ENCODE peak calls at places on chromosomes 6 and 20, in six cellular contexts. B is suprapubic skin, A is H1, Q is thyroid gland, E is stomach, O is heart left ventricle. D is an unnamed sample.

GRCh38 chr6:36820700-36821580 is 18.3 kb downstream of the CPNE5 start:
- DNase-seq in B (no peak), A (no peak), Q (no peak), E (no peak), O (peak), D (no peak)

GRCh38 chr20:35710039-35710438 is 10.8 kb downstream of the ROMO1 start:
- DNase-seq in B (no peak), A (no peak), Q (no peak), E (no peak), O (no peak), D (no peak)

GRCh38 chr6:14618759-14619418 is 501.3 kb downstream of the CD83 start:
- DNase-seq in B (no peak), A (no peak), Q (no peak), E (no peak), O (no peak), D (no peak)

GRCh38 chr20:50533061-50533460 is 22.9 kb downstream of the PTPN1 start:
- DNase-seq in B (no peak), A (no peak), Q (no peak), E (no peak), O (no peak), D (no peak)

GRCh38 chr6:54173084-54173483 is 61.8 kb downstream of the MLIP start:
- DNase-seq in B (no peak), A (no peak), Q (no peak), E (no peak), O (no peak), D (no peak)

GRCh38 chr20:54467622-54468021 is 7.8 kb upstream of the DOK5 start:
- DNase-seq in B (no peak), A (no peak), Q (no peak), E (no peak), O (no peak), D (no peak)

GRCh38 chr6:18028332-18028731 is 40.9 kb upstream of the KIF13A start:
- DNase-seq in B (no peak), A (no peak), Q (no peak), E (no peak), O (no peak), D (no peak)

GRCh38 chr6:36757206-36757605 is 59.6 kb downstream of the RAB44 start:
- DNase-seq in B (no peak), A (no peak), Q (no peak), E (no peak), O (no peak), D (no peak)

GRCh38 chr6:73339340-73339739 is 14.7 kb downstream of the DPPA5 start:
- DNase-seq in B (no peak), A (peak), Q (no peak), E (no peak), O (no peak), D (no peak)

GRCh38 chr6:29924287-29924686 is 18.0 kb upstream of the HLA-A start:
- DNase-seq in B (no peak), A (no peak), Q (no peak), E (no peak), O (no peak), D (no peak)

GRCh38 chr20:36833275-36834020 is 42.5 kb upstream of the TLDC2 start:
- DNase-seq in B (no peak), A (no peak), Q (no peak), E (no peak), O (no peak), D (no peak)

GRCh38 chr20:34579191-34579661 is 20.7 kb downstream of the MAP1LC3A start:
- DNase-seq in B (no peak), A (no peak), Q (no peak), E (peak), O (peak), D (peak)

GRCh38 chr6:149065658-149066556 is 251.6 kb upstream of the TAB2 start:
- DNase-seq in B (no peak), A (no peak), Q (no peak), E (no peak), O (no peak), D (no peak)

GRCh38 chr6:55694148-55694547 is 115.2 kb upstream of the HMGCLL1 start:
- DNase-seq in B (no peak), A (peak), Q (no peak), E (no peak), O (peak), D (no peak)

GRCh38 chr6:132818404-132819359 is 4.3 kb downstream of the RPS12 start:
- DNase-seq in B (no peak), A (no peak), Q (no peak), E (no peak), O (no peak), D (no peak)

GRCh38 chr6:156773935-156774871 is 3.0 kb upstream of the ARID1B start:
- DNase-seq in B (no peak), A (no peak), Q (no peak), E (no peak), O (no peak), D (no peak)

GRCh38 chr20:5636127-5636520 is 114.1 kb upstream of the SHLD1 start:
- DNase-seq in B (no peak), A (no peak), Q (no peak), E (no peak), O (no peak), D (no peak)

GRCh38 chr20:6081236-6081635 is 27.4 kb upstream of the LRRN4 start:
- DNase-seq in B (no peak), A (no peak), Q (no peak), E (no peak), O (no peak), D (no peak)

GRCh38 chr6:113584767-113585166 is 272.4 kb upstream of the MARCKS start:
- DNase-seq in B (no peak), A (no peak), Q (no peak), E (no peak), O (no peak), D (no peak)

GRCh38 chr6:15539722-15540270 is 123.0 kb downstream of the DTNBP1 start:
- DNase-seq in B (no peak), A (no peak), Q (no peak), E (no peak), O (no peak), D (no peak)

GRCh38 chr20:38217791-38218565 is 42.6 kb downstream of the KIAA1755 start:
- DNase-seq in B (no peak), A (no peak), Q (no peak), E (no peak), O (peak), D (no peak)

GRCh38 chr6:165562421-165563090 is 100.5 kb downstream of the PDE10A start:
- DNase-seq in B (no peak), A (no peak), Q (no peak), E (no peak), O (no peak), D (no peak)

GRCh38 chr6:31730631-31731086 is 1.6 kb upstream of the DDAH2 start:
- DNase-seq in B (no peak), A (no peak), Q (no peak), E (no peak), O (no peak), D (no peak)

GRCh38 chr20:45189067-45189611 is 14.4 kb downstream of the PI3 start:
- DNase-seq in B (no peak), A (no peak), Q (no peak), E (no peak), O (no peak), D (no peak)

GRCh38 chr6:53811082-53811481 is 16.3 kb downstream of the LRRC1 start:
- DNase-seq in B (no peak), A (no peak), Q (peak), E (peak), O (no peak), D (no peak)

GRCh38 chr20:1448081-1448627 is 18.5 kb downstream of the NSFL1C start:
- DNase-seq in B (no peak), A (no peak), Q (no peak), E (no peak), O (no peak), D (no peak)

GRCh38 chr20:17372831-17373440 is 146.1 kb downstream of the PCSK2 start:
- DNase-seq in B (no peak), A (no peak), Q (no peak), E (no peak), O (no peak), D (no peak)

GRCh38 chr6:32393660-32394420 is 13.1 kb downstream of the BTNL2 start:
- DNase-seq in B (no peak), A (no peak), Q (peak), E (no peak), O (peak), D (no peak)

DNA sequence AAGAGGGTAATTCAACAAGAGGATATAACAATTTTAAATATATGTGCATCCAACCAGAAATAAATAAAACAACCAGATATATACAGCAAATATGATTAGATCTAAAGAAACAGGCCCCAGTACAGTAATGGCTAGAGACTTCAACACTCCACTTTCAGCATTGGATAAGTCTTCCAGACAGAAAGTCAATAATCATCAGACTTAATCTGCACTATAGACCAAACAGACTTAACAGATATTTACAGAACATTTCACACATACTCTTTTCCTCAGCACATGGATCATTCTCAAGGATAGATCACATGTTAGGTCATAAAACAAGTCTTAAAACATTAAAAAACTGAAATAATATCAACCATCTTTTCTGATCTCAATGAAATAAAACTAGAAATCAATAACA is 62.7 kb upstream of the MTRF1L start:
- DNase-seq in B (no peak), A (no peak), Q (no peak), E (no peak), O (no peak), D (no peak)
- TF ChIP-seq CTCF in B (no peak), A (no peak), Q (no peak), E (no peak), O (no peak), D (no peak)

GRCh38 chr6:75493400-75494064 is at the start of gene FILIP1:
- DNase-seq in B (no peak), A (no peak), Q (peak), E (no peak), O (peak), D (no peak)

GRCh38 chr6:75494290-75494689 is 690 bp upstream of the FILIP1 start:
- DNase-seq in B (no peak), A (no peak), Q (no peak), E (no peak), O (no peak), D (no peak)

GRCh38 chr6:75489025-75489424 is 4.6 kb downstream of the FILIP1 start:
- DNase-seq in B (no peak), A (no peak), Q (no peak), E (no peak), O (no peak), D (no peak)

GRCh38 chr6:75492769-75493168 is 831 bp downstream of the FILIP1 start:
- DNase-seq in B (no peak), A (no peak), Q (no peak), E (no peak), O (no peak), D (no peak)

DNA sequence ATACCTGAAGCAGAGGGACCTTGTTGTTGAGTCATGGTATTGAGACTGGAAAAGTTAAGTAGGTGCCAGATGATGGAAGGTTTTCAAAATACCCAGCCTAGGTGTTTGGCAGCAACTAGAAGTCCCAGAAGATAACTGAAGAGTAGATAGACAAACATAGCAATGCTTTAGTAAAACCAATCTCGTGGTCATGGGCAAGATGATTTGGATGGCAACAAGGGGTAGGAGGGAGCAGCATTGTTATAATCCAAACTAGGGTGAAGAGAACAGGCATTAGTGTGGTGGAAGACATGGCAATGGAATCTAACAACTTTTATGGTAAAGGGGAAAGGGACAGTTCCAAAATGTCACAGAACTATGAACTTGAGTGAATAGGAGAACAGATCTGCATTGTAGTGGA is 2.3 kb downstream of the FILIP1 start:
- DNase-seq in B (no peak), A (no peak), Q (no peak), E (no peak), O (peak), D (no peak)
- H3K4me3 ChIP-seq in B (no peak), A (no peak), Q (no peak), E (peak), O (peak), D (no peak)

DNA sequence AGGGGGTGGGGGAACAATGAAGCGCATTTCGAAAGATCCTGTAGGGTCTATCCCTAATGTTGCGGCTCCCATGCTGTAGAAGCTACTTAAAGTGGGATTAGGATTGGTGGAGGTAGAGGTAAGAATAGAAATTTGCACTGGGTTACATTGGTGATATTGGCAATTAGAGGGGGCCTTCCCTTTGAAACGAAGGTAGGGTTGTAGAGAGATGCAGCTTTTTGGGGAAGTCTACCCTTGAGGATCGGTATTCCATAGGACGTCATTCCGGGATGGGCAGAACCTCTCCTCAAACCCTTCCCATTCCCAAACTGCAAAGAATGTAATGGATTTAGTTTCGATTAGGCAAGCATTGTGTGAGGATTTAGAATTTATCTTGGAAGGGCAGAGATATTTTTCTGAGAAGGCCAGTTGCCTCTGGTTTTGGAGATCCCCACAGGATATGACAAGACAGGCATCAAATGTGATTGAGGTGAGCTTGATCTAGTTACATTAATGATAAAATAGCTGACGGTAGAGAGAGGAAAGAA is 5.4 kb upstream of the ZNFX1 start:
- DNase-seq in B (no peak), A (no peak), Q (no peak), E (no peak), O (no peak), D (no peak)
- TF ChIP-seq POLR2A in B (no peak), A (no peak), Q (no peak), E (no peak), O (no peak), D (no peak)

DNA sequence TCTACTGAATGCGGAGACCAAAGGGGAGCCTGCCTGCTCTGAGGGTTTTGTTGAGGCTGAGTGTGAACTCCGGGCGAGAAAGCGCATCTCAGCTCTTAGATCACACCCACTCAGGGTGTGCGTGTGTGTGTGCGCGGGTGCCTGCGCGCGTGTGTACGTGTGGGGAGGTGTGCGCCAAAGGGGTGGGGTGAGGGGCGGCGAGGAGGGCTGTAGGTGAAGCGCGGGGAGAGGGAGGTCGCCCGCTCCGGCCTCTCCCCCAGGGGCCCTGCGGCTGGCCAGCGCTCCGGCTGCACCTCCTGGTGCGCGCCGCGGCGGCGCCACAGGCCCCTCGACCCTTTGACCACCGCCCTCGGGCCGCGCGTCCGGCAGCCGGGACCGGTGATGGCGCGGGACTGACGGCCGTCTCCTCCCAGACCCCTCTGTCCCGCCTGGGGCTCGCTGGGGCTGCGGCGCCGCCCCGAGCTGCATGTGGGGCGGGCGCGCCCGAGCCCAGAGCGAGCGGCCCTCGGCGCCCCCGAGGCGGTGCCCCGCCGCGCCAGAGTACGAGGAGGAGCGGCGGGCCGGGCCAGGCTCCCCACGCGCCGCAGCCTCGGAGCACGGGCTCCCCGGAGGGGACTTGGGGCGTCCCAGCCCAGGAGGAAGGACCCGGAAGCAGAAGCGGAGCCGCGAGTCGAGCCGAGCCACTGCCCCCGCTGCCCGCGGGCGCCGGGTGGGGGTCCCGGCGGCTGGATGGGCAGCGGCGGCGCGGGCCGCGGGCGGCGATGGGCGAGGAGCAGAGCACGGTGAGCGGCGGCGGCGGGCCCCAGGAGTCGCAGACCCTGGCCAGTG is at the start of gene RNF217:
- DNase-seq in B (peak), A (peak), Q (peak), E (peak), O (peak), D (peak)
- TF ChIP-seq CTCF in B (no peak), A (no peak), Q (peak), E (no peak), O (no peak), D (no peak)

DNA sequence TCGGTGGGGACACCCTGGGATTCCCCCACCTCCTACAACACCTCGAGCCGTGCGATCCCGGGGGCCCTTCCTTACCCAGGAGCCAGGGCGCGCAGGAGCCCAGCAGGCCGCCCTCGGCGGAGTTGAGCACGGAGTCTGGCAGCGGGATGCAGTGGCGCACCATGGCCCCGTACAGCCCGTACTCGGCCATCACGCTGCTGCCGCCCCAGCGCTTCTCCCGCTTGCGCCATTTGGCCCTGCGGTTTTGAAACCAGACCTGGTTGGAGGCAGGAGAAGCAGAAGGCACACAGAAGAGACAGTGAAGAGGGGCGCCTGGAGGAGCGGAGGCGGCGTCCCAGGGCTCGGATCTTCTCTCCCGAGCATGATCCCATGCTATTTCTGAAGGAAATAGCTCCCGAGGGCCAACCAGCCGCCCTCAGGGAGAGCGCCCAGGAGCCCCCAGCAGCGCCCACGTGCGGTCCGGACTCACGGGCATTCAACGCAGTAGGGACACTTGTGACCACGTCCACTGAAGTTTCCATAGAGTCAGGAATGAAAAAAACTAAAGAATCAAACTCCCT is 4.3 kb downstream of the VSX1 start:
- DNase-seq in B (no peak), A (peak), Q (peak), E (peak), O (no peak), D (peak)
- H3K4me3 ChIP-seq in B (peak), A (peak), Q (no peak), E (peak), O (peak), D (no peak)